ENCODE peak calls at places on chromosomes 16 and 17, in nine cellular contexts. One of them, this sample, is unnamed.

GRCh38 chr17:52546990-52547389 is 388.5 kb upstream of the CA10 start:
- DNase-seq in BJ: no peak
- DNase-seq in omental fat pad: no peak
- DNase-seq in neural crest cell: no peak
- DNase-seq in GM13977: no peak
- DNase-seq in heart left ventricle: no peak
- DNase-seq in uterus: no peak
- DNase-seq in osteoblast: no peak
- DNase-seq in psoas muscle: no peak
- DNase-seq in this sample: no peak

GRCh38 chr16:12625068-12625467 is 178.6 kb downstream of the CPPED1 start:
- DNase-seq in BJ: no peak
- DNase-seq in omental fat pad: no peak
- DNase-seq in neural crest cell: no peak
- DNase-seq in GM13977: no peak
- DNase-seq in heart left ventricle: no peak
- DNase-seq in uterus: no peak
- DNase-seq in osteoblast: no peak
- DNase-seq in psoas muscle: no peak
- DNase-seq in this sample: no peak

GRCh38 chr16:16881771-16882170 is 502.8 kb downstream of the NPIPA7 start:
- DNase-seq in BJ: no peak
- DNase-seq in omental fat pad: no peak
- DNase-seq in neural crest cell: no peak
- DNase-seq in GM13977: no peak
- DNase-seq in heart left ventricle: no peak
- DNase-seq in uterus: no peak
- DNase-seq in osteoblast: no peak
- DNase-seq in psoas muscle: no peak
- DNase-seq in this sample: no peak

GRCh38 chr16:58584831-58585505 is 44.7 kb downstream of the CNOT1 start:
- DNase-seq in BJ: no peak
- DNase-seq in omental fat pad: no peak
- DNase-seq in neural crest cell: no peak
- DNase-seq in GM13977: no peak
- DNase-seq in heart left ventricle: no peak
- DNase-seq in uterus: no peak
- DNase-seq in osteoblast: peak
- DNase-seq in psoas muscle: no peak
- DNase-seq in this sample: no peak

GRCh38 chr17:37820313-37821024 is 75.6 kb upstream of the HNF1B start:
- DNase-seq in BJ: no peak
- DNase-seq in omental fat pad: no peak
- DNase-seq in neural crest cell: no peak
- DNase-seq in GM13977: peak
- DNase-seq in heart left ventricle: no peak
- DNase-seq in uterus: no peak
- DNase-seq in osteoblast: no peak
- DNase-seq in psoas muscle: no peak
- DNase-seq in this sample: no peak

GRCh38 chr17:75130632-75131277 is 787 bp downstream of the NT5C start:
- DNase-seq in BJ: no peak
- DNase-seq in omental fat pad: no peak
- DNase-seq in neural crest cell: peak
- DNase-seq in GM13977: peak
- DNase-seq in heart left ventricle: no peak
- DNase-seq in uterus: peak
- DNase-seq in osteoblast: peak
- DNase-seq in psoas muscle: peak
- DNase-seq in this sample: no peak

GRCh38 chr16:57485916-57486857 is at the start of gene DOK4:
- DNase-seq in BJ: no peak
- DNase-seq in omental fat pad: no peak
- DNase-seq in neural crest cell: peak
- DNase-seq in GM13977: peak
- DNase-seq in heart left ventricle: peak
- DNase-seq in uterus: peak
- DNase-seq in osteoblast: peak
- DNase-seq in psoas muscle: peak
- DNase-seq in this sample: no peak

GRCh38 chr16:2963074-2963610 is 933 bp upstream of the KREMEN2 start:
- DNase-seq in BJ: no peak
- DNase-seq in omental fat pad: no peak
- DNase-seq in neural crest cell: no peak
- DNase-seq in GM13977: peak
- DNase-seq in heart left ventricle: no peak
- DNase-seq in uterus: no peak
- DNase-seq in osteoblast: no peak
- DNase-seq in psoas muscle: no peak
- DNase-seq in this sample: no peak

GRCh38 chr16:57736419-57737281 is 1.1 kb downstream of the KATNB1 start:
- DNase-seq in BJ: peak
- DNase-seq in omental fat pad: no peak
- DNase-seq in neural crest cell: no peak
- DNase-seq in GM13977: no peak
- DNase-seq in heart left ventricle: no peak
- DNase-seq in uterus: no peak
- DNase-seq in osteoblast: peak
- DNase-seq in psoas muscle: no peak
- DNase-seq in this sample: peak

DNA sequence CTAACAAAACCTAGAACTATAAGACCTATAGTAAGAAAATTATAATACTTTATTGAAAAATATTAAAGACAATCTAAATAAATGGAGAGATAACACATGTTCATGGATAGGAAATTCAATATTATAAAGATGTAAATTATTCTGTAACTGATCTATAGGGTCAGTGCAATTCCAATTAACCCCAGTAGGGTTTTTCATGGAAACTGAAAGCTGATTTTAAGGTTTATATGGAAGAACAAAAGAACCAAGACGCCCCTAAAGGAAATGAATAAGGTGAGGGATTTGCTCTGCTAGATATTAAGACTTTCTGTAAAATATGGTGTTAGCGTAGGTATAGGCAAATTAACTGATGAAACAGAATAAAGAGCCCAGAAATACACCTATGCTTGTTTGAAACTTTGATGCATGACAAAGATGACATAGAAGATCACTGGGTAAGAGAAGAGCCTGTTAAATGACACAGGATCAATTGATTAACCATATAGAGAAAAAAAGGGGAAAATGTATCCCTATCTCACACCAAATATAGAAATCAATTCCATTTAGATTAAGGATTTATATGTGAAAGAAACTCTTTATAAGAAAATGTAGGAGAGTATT is 3.0 kb downstream of the ICAM2 start:
- DNase-seq in BJ: no peak
- DNase-seq in omental fat pad: no peak
- DNase-seq in neural crest cell: no peak
- DNase-seq in GM13977: no peak
- DNase-seq in heart left ventricle: no peak
- DNase-seq in uterus: no peak
- DNase-seq in osteoblast: no peak
- DNase-seq in psoas muscle: no peak
- DNase-seq in this sample: no peak
- TF ChIP-seq CTCF in BJ: no peak
- TF ChIP-seq CTCF in omental fat pad: no peak
- TF ChIP-seq CTCF in neural crest cell: peak
- TF ChIP-seq CTCF in GM13977: no peak
- TF ChIP-seq CTCF in heart left ventricle: no peak
- TF ChIP-seq CTCF in uterus: no peak
- TF ChIP-seq CTCF in osteoblast: no peak
- TF ChIP-seq CTCF in psoas muscle: peak
- TF ChIP-seq CTCF in this sample: peak

DNA sequence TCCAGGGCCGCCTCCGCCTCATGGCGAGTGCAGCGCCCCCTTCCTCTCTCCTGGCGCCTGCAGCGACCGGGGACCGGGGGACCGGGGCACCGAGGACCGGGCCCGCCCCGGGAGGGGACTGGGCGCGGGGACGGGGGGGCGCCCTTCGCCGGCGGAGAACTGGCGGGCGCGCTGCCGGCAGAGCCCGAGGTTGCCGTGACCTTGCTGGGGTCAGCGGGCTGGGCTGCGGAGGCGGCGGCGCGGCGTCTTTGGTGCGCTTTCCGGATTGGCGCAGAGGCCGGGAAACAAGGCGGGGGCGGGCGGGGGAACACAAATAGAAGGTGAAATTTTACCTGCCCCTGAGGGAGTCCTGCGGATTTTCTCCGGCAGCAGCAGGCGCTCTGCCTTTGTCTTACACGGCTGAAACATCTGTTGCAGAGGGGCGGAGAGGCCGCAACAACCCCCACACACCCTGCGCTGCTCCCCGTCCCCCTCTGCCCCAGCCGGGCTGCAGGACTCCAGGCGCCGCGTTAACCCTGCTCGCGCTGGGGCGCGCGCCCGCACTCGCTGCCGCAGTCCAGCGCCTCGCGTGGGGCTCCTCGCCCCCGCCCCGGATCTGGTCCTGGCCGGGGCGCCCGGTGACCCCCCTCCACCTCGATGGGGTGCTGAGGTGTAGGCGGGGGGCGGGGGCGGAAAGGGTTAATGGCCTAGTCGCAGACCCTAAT is 53.5 kb downstream of the SREBF1 start:
- DNase-seq in BJ: no peak
- DNase-seq in omental fat pad: no peak
- DNase-seq in neural crest cell: peak
- DNase-seq in GM13977: peak
- DNase-seq in heart left ventricle: peak
- DNase-seq in uterus: peak
- DNase-seq in osteoblast: no peak
- DNase-seq in psoas muscle: peak
- DNase-seq in this sample: no peak
- TF ChIP-seq CTCF in BJ: no peak
- TF ChIP-seq CTCF in omental fat pad: no peak
- TF ChIP-seq CTCF in neural crest cell: peak
- TF ChIP-seq CTCF in GM13977: peak
- TF ChIP-seq CTCF in heart left ventricle: no peak
- TF ChIP-seq CTCF in uterus: no peak
- TF ChIP-seq CTCF in osteoblast: no peak
- TF ChIP-seq CTCF in psoas muscle: peak
- TF ChIP-seq CTCF in this sample: peak

GRCh38 chr16:27943766-27944165 is 119.7 kb downstream of the GSG1L start:
- DNase-seq in BJ: no peak
- DNase-seq in omental fat pad: no peak
- DNase-seq in neural crest cell: no peak
- DNase-seq in GM13977: no peak
- DNase-seq in heart left ventricle: no peak
- DNase-seq in uterus: no peak
- DNase-seq in osteoblast: no peak
- DNase-seq in psoas muscle: no peak
- DNase-seq in this sample: no peak
- TF ChIP-seq CTCF in BJ: no peak
- TF ChIP-seq CTCF in omental fat pad: no peak
- TF ChIP-seq CTCF in neural crest cell: no peak
- TF ChIP-seq CTCF in GM13977: no peak
- TF ChIP-seq CTCF in heart left ventricle: no peak
- TF ChIP-seq CTCF in uterus: no peak
- TF ChIP-seq CTCF in osteoblast: no peak
- TF ChIP-seq CTCF in psoas muscle: no peak
- TF ChIP-seq CTCF in this sample: no peak

GRCh38 chr17:27747462-27748359 is 52.6 kb downstream of the NOS2 start:
- DNase-seq in BJ: no peak
- DNase-seq in omental fat pad: no peak
- DNase-seq in neural crest cell: no peak
- DNase-seq in GM13977: no peak
- DNase-seq in heart left ventricle: no peak
- DNase-seq in uterus: no peak
- DNase-seq in osteoblast: peak
- DNase-seq in psoas muscle: no peak
- DNase-seq in this sample: no peak
- TF ChIP-seq CTCF in BJ: peak
- TF ChIP-seq CTCF in omental fat pad: no peak
- TF ChIP-seq CTCF in neural crest cell: peak
- TF ChIP-seq CTCF in GM13977: peak
- TF ChIP-seq CTCF in heart left ventricle: no peak
- TF ChIP-seq CTCF in uterus: no peak
- TF ChIP-seq CTCF in osteoblast: peak
- TF ChIP-seq CTCF in psoas muscle: no peak
- TF ChIP-seq CTCF in this sample: peak

DNA sequence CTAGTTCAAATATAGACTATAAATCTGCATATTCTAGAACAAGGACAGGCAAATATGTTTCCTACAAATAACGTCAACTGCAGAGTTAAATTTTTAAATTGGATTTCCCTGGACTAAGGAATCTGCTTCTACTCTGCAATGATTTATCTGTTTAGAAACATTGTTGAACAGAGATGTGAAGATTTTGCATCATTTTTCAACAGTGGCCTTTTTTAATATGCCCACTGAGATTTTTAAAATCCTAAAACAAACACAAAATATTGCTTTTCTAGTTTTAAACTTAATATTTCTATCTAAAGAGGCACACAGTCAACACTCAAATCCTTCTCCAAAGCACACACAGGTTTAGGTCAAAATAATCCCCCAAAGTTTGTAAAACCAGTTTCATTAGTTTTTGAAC is 23.7 kb upstream of the PMP22 start:
- DNase-seq in BJ: no peak
- DNase-seq in omental fat pad: no peak
- DNase-seq in neural crest cell: no peak
- DNase-seq in GM13977: no peak
- DNase-seq in heart left ventricle: no peak
- DNase-seq in uterus: no peak
- DNase-seq in osteoblast: no peak
- DNase-seq in psoas muscle: no peak
- DNase-seq in this sample: no peak
- TF ChIP-seq CTCF in BJ: no peak
- TF ChIP-seq CTCF in omental fat pad: no peak
- TF ChIP-seq CTCF in neural crest cell: no peak
- TF ChIP-seq CTCF in GM13977: no peak
- TF ChIP-seq CTCF in heart left ventricle: no peak
- TF ChIP-seq CTCF in uterus: no peak
- TF ChIP-seq CTCF in osteoblast: no peak
- TF ChIP-seq CTCF in psoas muscle: no peak
- TF ChIP-seq CTCF in this sample: no peak

DNA sequence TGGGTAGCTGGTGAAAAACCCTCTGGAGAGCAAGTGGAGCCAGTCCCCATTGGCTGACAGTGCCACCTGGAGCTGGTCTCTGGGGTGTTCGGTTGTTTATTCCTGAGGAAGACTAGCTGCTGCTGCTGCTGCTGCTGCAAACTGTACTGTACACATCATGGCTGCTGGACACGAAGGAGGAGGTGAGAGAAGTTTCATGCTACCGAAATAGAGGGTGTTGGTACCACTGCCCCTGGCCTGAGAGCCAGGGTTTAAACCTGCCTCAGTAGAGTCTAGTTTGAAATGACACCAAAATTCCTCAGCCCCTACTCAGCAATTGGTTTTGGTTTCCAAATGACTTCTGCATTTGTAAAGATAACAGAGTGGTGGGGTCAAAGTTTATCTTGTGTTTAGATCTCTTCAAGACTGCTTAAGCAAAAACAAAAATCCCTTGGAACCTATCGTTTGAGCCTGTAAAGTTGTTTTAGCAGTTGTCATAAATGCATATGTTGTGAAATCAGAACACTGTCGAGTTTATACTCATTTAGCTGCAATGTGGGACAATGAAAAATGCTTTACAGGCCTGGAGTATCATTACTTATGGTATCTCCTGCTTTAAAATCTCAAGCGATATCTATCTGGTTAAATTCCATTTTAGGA is 40.8 kb downstream of the CYB5B start:
- DNase-seq in BJ: no peak
- DNase-seq in omental fat pad: no peak
- DNase-seq in neural crest cell: no peak
- DNase-seq in GM13977: no peak
- DNase-seq in heart left ventricle: no peak
- DNase-seq in uterus: no peak
- DNase-seq in osteoblast: no peak
- DNase-seq in psoas muscle: no peak
- DNase-seq in this sample: no peak
- TF ChIP-seq CTCF in BJ: no peak
- TF ChIP-seq CTCF in omental fat pad: no peak
- TF ChIP-seq CTCF in neural crest cell: no peak
- TF ChIP-seq CTCF in GM13977: no peak
- TF ChIP-seq CTCF in heart left ventricle: no peak
- TF ChIP-seq CTCF in uterus: no peak
- TF ChIP-seq CTCF in osteoblast: no peak
- TF ChIP-seq CTCF in psoas muscle: no peak
- TF ChIP-seq CTCF in this sample: peak

GRCh38 chr17:55735784-55736405 is 13.2 kb upstream of the TMEM100 start:
- DNase-seq in BJ: no peak
- DNase-seq in omental fat pad: no peak
- DNase-seq in neural crest cell: peak
- DNase-seq in GM13977: peak
- DNase-seq in heart left ventricle: no peak
- DNase-seq in uterus: peak
- DNase-seq in osteoblast: peak
- DNase-seq in psoas muscle: no peak
- DNase-seq in this sample: no peak
- TF ChIP-seq CTCF in BJ: peak
- TF ChIP-seq CTCF in omental fat pad: no peak
- TF ChIP-seq CTCF in neural crest cell: peak
- TF ChIP-seq CTCF in GM13977: peak
- TF ChIP-seq CTCF in heart left ventricle: peak
- TF ChIP-seq CTCF in uterus: peak
- TF ChIP-seq CTCF in osteoblast: peak
- TF ChIP-seq CTCF in psoas muscle: peak
- TF ChIP-seq CTCF in this sample: peak